ENCODE peak calls at places on chromosomes 11 and 22, in seven cellular contexts. B, Q, W, Z, N, V and U are unnamed samples.

GRCh38 chr11:13076961-13077360 is 67.8 kb downstream of the RASSF10 start:
- DNase-seq in B (no peak), Q (no peak), W (no peak), Z (peak), N (no peak), V (no peak), U (no peak)

GRCh38 chr11:13316528-13316961 is 39.0 kb downstream of the BMAL1 start:
- DNase-seq in B (no peak), Q (peak), W (peak), Z (no peak), N (no peak), V (no peak), U (no peak)

GRCh38 chr22:31556627-31557203 is 60.4 kb downstream of the SFI1 start:
- DNase-seq in B (no peak), Q (no peak), W (peak), Z (peak), N (peak), V (no peak), U (no peak)

GRCh38 chr11:27718346-27718852 is 18.1 kb upstream of the BDNF start:
- DNase-seq in B (no peak), Q (peak), W (peak), Z (peak), N (no peak), V (no peak), U (no peak)

GRCh38 chr11:86574493-86575207 is 97.8 kb downstream of the ME3 start:
- DNase-seq in B (no peak), Q (no peak), W (peak), Z (no peak), N (no peak), V (no peak), U (no peak)

GRCh38 chr11:128691802-128692749 is 1.8 kb upstream of the FLI1 start:
- DNase-seq in B (no peak), Q (no peak), W (peak), Z (no peak), N (no peak), V (no peak), U (no peak)

GRCh38 chr11:34052608-34053160 is 1.2 kb downstream of the CAPRIN1 start:
- DNase-seq in B (no peak), Q (peak), W (no peak), Z (peak), N (no peak), V (no peak), U (no peak)

GRCh38 chr11:113690619-113691569 is 15.2 kb downstream of the TMPRSS5 start:
- DNase-seq in B (no peak), Q (peak), W (peak), Z (peak), N (no peak), V (peak), U (no peak)

GRCh38 chr22:37742374-37743092 is 45.7 kb downstream of the TRIOBP start:
- DNase-seq in B (no peak), Q (no peak), W (peak), Z (no peak), N (no peak), V (no peak), U (peak)

GRCh38 chr11:87528752-87529151 is 491.0 kb downstream of the TMEM135 start:
- DNase-seq in B (no peak), Q (no peak), W (no peak), Z (no peak), N (no peak), V (no peak), U (no peak)

GRCh38 chr11:118380571-118380970 is 20.8 kb upstream of the ATP5MG start:
- DNase-seq in B (no peak), Q (no peak), W (no peak), Z (no peak), N (no peak), V (no peak), U (no peak)

GRCh38 chr11:2929511-2929879 is 275 bp upstream of the PHLDA2 start:
- DNase-seq in B (peak), Q (peak), W (peak), Z (peak), N (no peak), V (peak), U (peak)

GRCh38 chr11:73869234-73869949 is 7.3 kb downstream of the COA4 start:
- DNase-seq in B (no peak), Q (no peak), W (no peak), Z (peak), N (no peak), V (no peak), U (no peak)

GRCh38 chr11:85939099-85940015 is 84.2 kb downstream of the CCDC83 start:
- DNase-seq in B (no peak), Q (no peak), W (no peak), Z (no peak), N (no peak), V (no peak), U (no peak)

GRCh38 chr11:95138448-95138847 is 48.8 kb downstream of the ENDOD1 start:
- DNase-seq in B (no peak), Q (no peak), W (no peak), Z (no peak), N (no peak), V (no peak), U (no peak)

GRCh38 chr11:100841711-100842407 is 154.8 kb downstream of the ARHGAP42 start:
- DNase-seq in B (no peak), Q (no peak), W (no peak), Z (peak), N (no peak), V (no peak), U (no peak)

GRCh38 chr22:26718905-26719304 is 61.5 kb downstream of the MIAT start:
- DNase-seq in B (no peak), Q (no peak), W (peak), Z (peak), N (no peak), V (no peak), U (no peak)

GRCh38 chr11:116420770-116421528 is 351.8 kb downstream of the BUD13 start:
- DNase-seq in B (no peak), Q (no peak), W (no peak), Z (peak), N (no peak), V (no peak), U (no peak)

GRCh38 chr11:69744435-69744834 is 30.7 kb downstream of the FGF4 start:
- DNase-seq in B (no peak), Q (no peak), W (peak), Z (peak), N (no peak), V (no peak), U (no peak)

GRCh38 chr11:84721561-84721961 is 905.6 kb downstream of the DLG2 start:
- DNase-seq in B (no peak), Q (no peak), W (no peak), Z (no peak), N (no peak), V (no peak), U (no peak)

GRCh38 chr11:13487661-13488030 is 8.2 kb downstream of the PTH start:
- DNase-seq in B (no peak), Q (no peak), W (peak), Z (peak), N (no peak), V (no peak), U (no peak)

GRCh38 chr11:129530154-129530895 is 154.7 kb downstream of the BARX2 start:
- DNase-seq in B (no peak), Q (no peak), W (no peak), Z (no peak), N (no peak), V (no peak), U (no peak)

GRCh38 chr11:2672553-2673249 is 27.1 kb downstream of the KCNQ1OT1 start:
- DNase-seq in B (no peak), Q (peak), W (no peak), Z (no peak), N (no peak), V (no peak), U (no peak)

GRCh38 chr22:19703869-19704268 is 10.4 kb upstream of the SEPTIN5 start:
- DNase-seq in B (no peak), Q (peak), W (no peak), Z (no peak), N (no peak), V (no peak), U (no peak)

GRCh38 chr11:46348566-46348981 is 1.3 kb downstream of the DGKZ start:
- DNase-seq in B (no peak), Q (no peak), W (no peak), Z (no peak), N (no peak), V (no peak), U (no peak)

GRCh38 chr11:102316505-102316904 is 779 bp upstream of the BIRC3 start:
- DNase-seq in B (no peak), Q (no peak), W (no peak), Z (peak), N (no peak), V (no peak), U (no peak)

GRCh38 chr22:31377609-31378008 is 21.8 kb upstream of the DRG1 start:
- DNase-seq in B (no peak), Q (no peak), W (peak), Z (no peak), N (no peak), V (no peak), U (no peak)

GRCh38 chr11:112412383-112412782 is 151.7 kb upstream of the PLET1 start:
- DNase-seq in B (no peak), Q (no peak), W (no peak), Z (no peak), N (no peak), V (no peak), U (no peak)

GRCh38 chr11:10605941-10606381 is 37.5 kb upstream of the LYVE1 start:
- DNase-seq in B (no peak), Q (peak), W (peak), Z (no peak), N (no peak), V (peak), U (peak)

GRCh38 chr11:86151188-86152005 is 82.5 kb upstream of the PICALM start:
- DNase-seq in B (no peak), Q (peak), W (peak), Z (no peak), N (no peak), V (peak), U (no peak)

GRCh38 chr11:126344291-126344970 is 11.1 kb upstream of the ST3GAL4 start:
- DNase-seq in B (no peak), Q (no peak), W (no peak), Z (no peak), N (no peak), V (no peak), U (no peak)

GRCh38 chr22:24099661-24100060 is 81.6 kb upstream of the SUSD2 start:
- DNase-seq in B (no peak), Q (peak), W (no peak), Z (no peak), N (no peak), V (no peak), U (no peak)

GRCh38 chr22:39559456-39560105 is 11.0 kb upstream of the CACNA1I start:
- DNase-seq in B (no peak), Q (no peak), W (peak), Z (no peak), N (no peak), V (no peak), U (no peak)

GRCh38 chr11:73323464-73323863 is 15.4 kb downstream of the ARHGEF17 start:
- DNase-seq in B (no peak), Q (peak), W (peak), Z (no peak), N (no peak), V (no peak), U (no peak)

GRCh38 chr11:27217948-27218410 is 145.0 kb downstream of the CCDC34 start:
- DNase-seq in B (no peak), Q (no peak), W (peak), Z (no peak), N (no peak), V (no peak), U (no peak)

GRCh38 chr11:24623121-24623520 is 126.3 kb downstream of the LUZP2 start:
- DNase-seq in B (no peak), Q (no peak), W (peak), Z (no peak), N (no peak), V (no peak), U (no peak)

GRCh38 chr11:10324474-10324873 is 19.6 kb downstream of the ADM start:
- DNase-seq in B (no peak), Q (no peak), W (no peak), Z (no peak), N (no peak), V (no peak), U (no peak)

GRCh38 chr11:108788565-108789199 is 123.8 kb downstream of the DDX10 start:
- DNase-seq in B (no peak), Q (no peak), W (peak), Z (peak), N (no peak), V (no peak), U (no peak)
- TF ChIP-seq CTCF in B (no peak), Q (no peak), W (peak), Z (peak), N (no peak), V (peak), U (no peak)

GRCh38 chr11:64007629-64008282 is 21.5 kb downstream of the OTUB1 start:
- DNase-seq in B (peak), Q (peak), W (peak), Z (peak), N (no peak), V (no peak), U (peak)
- TF ChIP-seq CTCF in B (no peak), Q (peak), W (peak), Z (no peak), N (no peak), V (no peak), U (peak)

GRCh38 chr11:123062158-123062891 is 389 bp upstream of the HSPA8 start:
- DNase-seq in B (peak), Q (peak), W (peak), Z (peak), N (peak), V (peak), U (peak)
- TF ChIP-seq CTCF in B (no peak), Q (peak), W (no peak), Z (no peak), N (no peak), V (no peak), U (no peak)

DNA sequence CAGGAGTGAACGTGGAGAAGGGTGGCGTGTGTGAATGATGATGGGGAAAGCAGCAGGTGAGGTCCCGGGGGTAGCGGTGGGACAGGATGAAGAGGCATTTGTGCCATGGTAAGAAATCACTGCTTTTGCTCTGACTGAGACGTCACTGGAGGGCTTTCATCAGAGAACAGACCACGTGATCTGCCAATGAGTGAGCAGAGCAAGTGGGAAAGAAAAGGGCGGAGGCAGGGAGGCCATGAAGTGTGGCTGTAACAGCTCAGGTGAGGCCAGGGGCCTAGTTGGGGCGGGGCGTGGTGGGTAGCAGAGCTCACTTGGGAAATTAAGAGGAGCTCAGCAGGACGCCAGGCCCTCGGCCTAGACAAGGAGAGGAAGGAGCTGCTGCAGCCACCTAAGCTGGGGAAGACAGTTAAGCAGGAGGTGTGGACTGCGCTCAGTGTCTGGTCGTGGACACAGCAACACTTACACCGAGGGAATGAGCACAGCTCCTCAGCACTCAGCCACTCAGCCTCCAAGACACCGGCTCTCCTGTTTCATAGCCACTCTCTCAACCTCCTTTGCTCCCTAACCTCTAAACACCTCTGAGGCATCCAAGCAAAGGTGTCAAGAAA is 14.1 kb upstream of the TMEM121B start:
- DNase-seq in B (no peak), Q (no peak), W (no peak), Z (no peak), N (no peak), V (no peak), U (no peak)
- TF ChIP-seq CTCF in B (no peak), Q (no peak), W (no peak), Z (no peak), N (no peak), V (no peak), U (no peak)

GRCh38 chr11:66126808-66127555 is 56.9 kb downstream of the PACS1 start:
- DNase-seq in B (no peak), Q (peak), W (peak), Z (no peak), N (peak), V (no peak), U (peak)
- TF ChIP-seq CTCF in B (no peak), Q (no peak), W (no peak), Z (no peak), N (no peak), V (no peak), U (no peak)

DNA sequence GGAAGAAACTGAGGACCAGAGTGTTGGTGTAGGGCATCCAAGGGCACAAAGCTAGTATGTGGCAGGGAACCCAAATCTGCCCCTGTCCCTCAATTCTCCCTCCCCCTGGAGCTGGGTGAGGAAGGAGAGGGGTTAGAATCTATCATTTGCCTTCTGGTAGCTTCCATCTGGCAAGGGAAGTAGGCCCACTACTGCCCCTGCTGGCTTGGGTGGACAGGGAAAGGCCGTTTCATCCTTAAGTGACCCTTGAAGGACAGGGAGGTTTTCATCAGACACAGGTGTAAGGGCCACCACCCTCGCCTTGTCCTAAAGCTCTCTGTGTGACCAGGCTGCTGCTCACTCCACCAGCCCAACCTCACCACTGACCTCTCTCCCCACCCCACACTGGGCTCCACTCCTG is 22.1 kb downstream of the NECTIN1 start:
- DNase-seq in B (no peak), Q (no peak), W (no peak), Z (no peak), N (no peak), V (no peak), U (no peak)
- TF ChIP-seq CTCF in B (no peak), Q (no peak), W (peak), Z (no peak), N (no peak), V (no peak), U (peak)

GRCh38 chr11:32288276-32288675 is 147.1 kb downstream of the WT1 start:
- DNase-seq in B (no peak), Q (no peak), W (no peak), Z (peak), N (no peak), V (no peak), U (no peak)
- TF ChIP-seq CTCF in B (no peak), Q (no peak), W (no peak), Z (no peak), N (no peak), V (no peak), U (no peak)

DNA sequence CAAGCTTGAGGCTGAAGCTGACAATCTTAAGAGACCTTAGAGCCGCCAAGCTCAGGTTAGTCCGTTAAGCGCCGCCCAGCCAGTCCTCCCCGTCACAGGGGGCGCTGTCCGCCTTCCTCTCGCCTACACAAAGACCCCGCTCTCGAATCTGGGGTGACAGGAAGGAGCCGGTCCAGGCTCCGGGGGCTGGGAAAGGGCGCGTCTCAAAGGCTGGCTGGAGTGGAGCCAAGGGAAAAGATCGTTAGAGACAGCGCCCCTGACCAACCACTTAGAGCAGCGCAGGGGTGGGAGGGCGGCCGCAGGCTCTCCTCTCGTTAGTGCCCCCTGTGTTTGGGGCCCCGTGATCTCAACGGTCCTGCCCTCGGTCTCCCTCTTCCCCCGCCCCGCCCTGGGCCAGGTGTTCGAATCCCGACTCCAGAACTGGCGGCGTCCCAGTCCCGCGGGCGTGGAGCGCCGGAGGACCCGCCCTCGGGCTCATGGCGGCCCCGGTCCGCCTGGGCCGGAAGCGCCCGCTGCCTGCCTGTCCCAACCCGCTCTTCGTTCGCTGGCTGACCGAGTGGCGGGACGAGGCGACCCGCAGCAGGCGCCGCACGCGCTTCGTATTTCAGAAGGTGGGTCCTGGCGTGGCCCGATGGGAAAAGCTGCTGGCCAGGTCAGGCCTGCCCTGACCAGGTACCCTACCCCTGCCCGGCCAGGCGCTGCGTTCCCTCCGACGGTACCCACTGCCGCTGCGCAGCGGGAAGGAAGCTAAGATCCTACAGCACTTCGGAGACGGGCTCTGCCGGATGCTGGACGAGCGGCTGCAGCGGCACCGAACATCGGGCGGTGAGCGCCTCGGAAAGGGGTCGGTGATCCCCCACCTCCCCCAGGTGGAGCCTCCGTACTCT is at the start of gene MUS81:
- DNase-seq in B (peak), Q (peak), W (peak), Z (peak), N (peak), V (peak), U (peak)
- TF ChIP-seq CTCF in B (no peak), Q (peak), W (peak), Z (peak), N (peak), V (peak), U (peak)

DNA sequence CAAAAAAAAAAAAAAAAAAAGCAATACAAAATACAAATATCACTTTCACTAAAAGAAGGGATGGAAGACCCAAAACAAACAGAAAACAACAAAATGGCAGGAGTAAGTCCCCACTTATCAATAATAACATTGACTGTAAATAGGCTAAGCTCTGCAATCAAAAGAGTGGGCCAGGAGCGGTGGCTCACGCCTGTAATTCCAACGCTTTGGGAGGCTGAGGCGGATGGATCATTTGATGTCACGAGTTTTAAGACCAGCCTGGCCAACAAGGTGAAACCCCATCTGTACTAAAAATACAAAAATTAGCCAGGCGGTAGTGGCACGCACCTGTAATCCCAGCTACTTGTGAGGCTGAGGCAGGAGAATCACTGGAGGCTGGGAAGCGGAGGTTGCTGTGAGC is 9.8 kb upstream of the PPP6R3 start:
- DNase-seq in B (no peak), Q (peak), W (no peak), Z (no peak), N (no peak), V (no peak), U (no peak)
- TF ChIP-seq CTCF in B (no peak), Q (no peak), W (no peak), Z (no peak), N (no peak), V (no peak), U (no peak)

DNA sequence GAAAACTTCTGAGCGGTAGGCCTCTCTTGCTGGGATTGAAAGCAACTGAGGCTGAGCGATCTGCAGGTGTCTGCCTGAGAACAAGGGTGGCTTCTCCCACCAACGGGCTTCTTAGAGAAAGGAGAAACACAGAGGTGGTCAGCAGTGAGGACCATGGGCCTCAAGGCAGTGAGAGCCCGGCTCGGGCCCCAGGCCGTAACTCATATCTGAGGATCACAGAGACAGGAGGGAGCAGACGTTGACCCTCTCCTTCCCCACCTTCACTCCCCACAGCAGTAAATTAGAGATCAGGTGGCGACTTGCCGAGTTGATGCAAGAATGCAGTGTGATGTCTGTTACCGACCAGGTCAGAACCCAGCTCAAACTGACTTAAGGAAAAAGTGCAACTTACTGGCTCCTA is 51.0 kb upstream of the RTL6 start:
- DNase-seq in B (no peak), Q (peak), W (no peak), Z (no peak), N (no peak), V (no peak), U (no peak)
- TF ChIP-seq CTCF in B (no peak), Q (no peak), W (no peak), Z (no peak), N (no peak), V (no peak), U (no peak)